ENCODE peak calls at places on chromosomes 6 and 20, in four cellular contexts. K, Y, A and L are unnamed samples.

GRCh38 chr6:75532521-75532920 is 38.9 kb upstream of the FILIP1 start:
- DNase-seq in K (no peak), Y (no peak), A (no peak), L (no peak)

GRCh38 chr6:41652876-41653641 is 14.8 kb downstream of the MDFI start:
- DNase-seq in K (no peak), Y (no peak), A (no peak), L (no peak)

GRCh38 chr6:124887872-124888580 is 74.2 kb upstream of the RNF217 start:
- DNase-seq in K (no peak), Y (no peak), A (no peak), L (no peak)

GRCh38 chr20:23260181-23260840 is 90.3 kb upstream of the NXT1 start:
- DNase-seq in K (no peak), Y (no peak), A (no peak), L (no peak)

GRCh38 chr6:119296036-119297035 is 53.2 kb downstream of the MAN1A1 start:
- DNase-seq in K (no peak), Y (no peak), A (no peak), L (no peak)

GRCh38 chr20:35603695-35604443 is 11.8 kb upstream of the SPAG4 start:
- DNase-seq in K (no peak), Y (no peak), A (no peak), L (no peak)

GRCh38 chr20:39627765-39628164 is 665.6 kb downstream of the DHX35 start:
- DNase-seq in K (no peak), Y (no peak), A (no peak), L (no peak)

GRCh38 chr20:53804920-53805894 is 211.6 kb upstream of the ZNF217 start:
- DNase-seq in K (no peak), Y (no peak), A (no peak), L (no peak)

GRCh38 chr6:115591973-115592486 is 468.7 kb downstream of the FRK start:
- DNase-seq in K (no peak), Y (no peak), A (no peak), L (no peak)

GRCh38 chr6:110481081-110481480 is 4.7 kb upstream of the SLC22A16 start:
- DNase-seq in K (no peak), Y (no peak), A (no peak), L (no peak)

GRCh38 chr6:137471951-137472350 is 22.2 kb downstream of the OLIG3 start:
- DNase-seq in K (no peak), Y (no peak), A (no peak), L (no peak)

GRCh38 chr6:162706236-162706635 is 21.3 kb downstream of the PRKN start:
- DNase-seq in K (no peak), Y (no peak), A (peak; percentile 84), L (no peak)

GRCh38 chr20:40085513-40085912 is 603.5 kb downstream of the MAFB start:
- DNase-seq in K (no peak), Y (no peak), A (no peak), L (no peak)

GRCh38 chr6:16450821-16451220 is 212.4 kb downstream of the GMPR start:
- DNase-seq in K (no peak), Y (no peak), A (no peak), L (no peak)

GRCh38 chr6:44057238-44057930 is 69.9 kb downstream of the MRPL14 start:
- DNase-seq in K (no peak), Y (no peak), A (no peak), L (no peak)

GRCh38 chr6:7891098-7891872 is 19.3 kb downstream of the TXNDC5 start:
- DNase-seq in K (no peak), Y (no peak), A (no peak), L (no peak)

GRCh38 chr20:44702776-44703175 is 12.4 kb upstream of the CCN5 start:
- DNase-seq in K (peak; percentile 19), Y (no peak), A (peak; percentile 88), L (peak; percentile 89)

GRCh38 chr6:66896415-66896814 is 1189.4 kb upstream of the EYS start:
- DNase-seq in K (no peak), Y (no peak), A (no peak), L (no peak)

GRCh38 chr6:14406616-14407343 is 289.2 kb downstream of the CD83 start:
- DNase-seq in K (no peak), Y (no peak), A (peak; percentile 33), L (no peak)

GRCh38 chr6:125910518-125910917 is 46.1 kb upstream of the HINT3 start:
- DNase-seq in K (no peak), Y (no peak), A (no peak), L (no peak)

GRCh38 chr6:42404494-42404893 is 47.2 kb downstream of the TRERF1 start:
- DNase-seq in K (no peak), Y (no peak), A (no peak), L (peak; percentile 20)

GRCh38 chr20:22962567-22963439 is 72.3 kb upstream of the SSTR4 start:
- DNase-seq in K (no peak), Y (no peak), A (no peak), L (no peak)

GRCh38 chr6:150684715-150685459 is 85.2 kb downstream of the PLEKHG1 start:
- DNase-seq in K (no peak), Y (no peak), A (peak; percentile 61), L (no peak)

GRCh38 chr6:134063966-134064445 is 11.6 kb upstream of the SLC2A12 start:
- DNase-seq in K (no peak), Y (peak; percentile 23), A (peak; percentile 44), L (peak; percentile 66)

GRCh38 chr20:41086402-41087324 is 50.7 kb upstream of the PLCG1 start:
- DNase-seq in K (no peak), Y (no peak), A (no peak), L (no peak)

GRCh38 chr6:70062010-70062409 is 195.7 kb downstream of the COL19A1 start:
- DNase-seq in K (no peak), Y (no peak), A (no peak), L (no peak)

GRCh38 chr6:107386340-107386739 is 73.0 kb downstream of the PDSS2 start:
- DNase-seq in K (no peak), Y (no peak), A (no peak), L (no peak)

GRCh38 chr6:19838442-19839236 is 1.5 kb downstream of the ID4 start:
- DNase-seq in K (no peak), Y (no peak), A (peak; percentile 25), L (no peak)

GRCh38 chr20:34190679-34191090 is 50.5 kb upstream of the ASIP start:
- DNase-seq in K (no peak), Y (no peak), A (peak; percentile 55), L (peak; percentile 78)

GRCh38 chr6:25342784-25343183 is 63.6 kb downstream of the CARMIL1 start:
- DNase-seq in K (no peak), Y (no peak), A (no peak), L (peak; percentile 32)

GRCh38 chr6:25340421-25340820 is 61.2 kb downstream of the CARMIL1 start:
- DNase-seq in K (no peak), Y (no peak), A (no peak), L (no peak)

GRCh38 chr6:25340854-25341552 is 61.8 kb downstream of the CARMIL1 start:
- DNase-seq in K (no peak), Y (no peak), A (no peak), L (no peak)

GRCh38 chr6:25343984-25344383 is 64.8 kb downstream of the CARMIL1 start:
- DNase-seq in K (no peak), Y (no peak), A (no peak), L (no peak)

DNA sequence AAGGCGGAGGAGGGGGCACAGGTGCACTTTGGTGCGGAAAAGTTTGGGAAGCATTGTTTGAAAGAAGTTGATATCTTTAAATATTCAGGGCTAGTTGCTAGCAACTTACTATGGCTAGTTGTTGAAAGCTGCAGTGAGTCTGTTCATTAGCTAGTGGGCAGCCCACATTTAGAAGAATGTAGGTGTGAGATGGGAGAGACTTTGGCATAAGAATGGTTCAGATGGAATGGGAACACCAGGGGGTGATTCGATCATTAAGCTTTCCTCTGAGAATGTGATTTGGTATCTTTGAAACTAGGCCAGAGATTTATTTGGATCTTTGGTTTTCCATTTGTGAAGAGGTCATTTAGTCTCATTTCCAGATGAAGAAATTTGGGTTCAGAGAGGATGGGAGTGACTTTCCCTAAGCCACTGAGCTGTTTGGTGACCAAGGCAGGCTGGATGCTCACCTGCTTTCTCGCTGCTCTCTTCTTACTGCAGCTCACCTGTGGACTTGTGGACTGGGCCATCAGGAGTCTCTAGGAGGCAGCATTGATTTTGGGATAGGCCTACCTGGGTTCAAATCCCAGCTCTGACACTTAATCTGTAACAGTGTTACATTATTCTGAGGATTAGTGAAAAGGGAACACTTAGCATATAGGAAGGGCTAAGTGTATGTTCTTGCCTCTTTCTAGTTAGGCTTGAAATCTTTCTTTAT is 62.9 kb downstream of the CARMIL1 start:
- DNase-seq in K (no peak), Y (no peak), A (no peak), L (no peak)
- TF ChIP-seq CTCF in K (no peak), Y (no peak), A (no peak), L (no peak)

GRCh38 chr6:30462482-30462881 is 26.8 kb upstream of the HLA-E start:
- DNase-seq in K (no peak), Y (no peak), A (no peak), L (no peak)
- TF ChIP-seq CTCF in K (no peak), Y (no peak), A (no peak), L (no peak)

GRCh38 chr20:18001131-18001921 is 32.5 kb downstream of the MGME1 start:
- DNase-seq in K (no peak), Y (no peak), A (peak; percentile 21), L (peak; percentile 46)
- TF ChIP-seq CTCF in K (no peak), Y (no peak), A (no peak), L (no peak)

GRCh38 chr20:11492846-11493245 is 424.8 kb upstream of the BTBD3 start:
- DNase-seq in K (no peak), Y (no peak), A (no peak), L (no peak)

GRCh38 chr20:11502051-11502450 is 415.6 kb upstream of the BTBD3 start:
- DNase-seq in K (no peak), Y (peak; percentile 14), A (no peak), L (no peak)

GRCh38 chr20:11499235-11499634 is 418.5 kb upstream of the BTBD3 start:
- DNase-seq in K (no peak), Y (no peak), A (no peak), L (no peak)

GRCh38 chr20:11496382-11496781 is 421.3 kb upstream of the BTBD3 start:
- DNase-seq in K (no peak), Y (no peak), A (no peak), L (no peak)

GRCh38 chr20:11497543-11497942 is 420.1 kb upstream of the BTBD3 start:
- DNase-seq in K (no peak), Y (no peak), A (no peak), L (no peak)
- TF ChIP-seq CTCF in K (no peak), Y (no peak), A (no peak), L (no peak)

DNA sequence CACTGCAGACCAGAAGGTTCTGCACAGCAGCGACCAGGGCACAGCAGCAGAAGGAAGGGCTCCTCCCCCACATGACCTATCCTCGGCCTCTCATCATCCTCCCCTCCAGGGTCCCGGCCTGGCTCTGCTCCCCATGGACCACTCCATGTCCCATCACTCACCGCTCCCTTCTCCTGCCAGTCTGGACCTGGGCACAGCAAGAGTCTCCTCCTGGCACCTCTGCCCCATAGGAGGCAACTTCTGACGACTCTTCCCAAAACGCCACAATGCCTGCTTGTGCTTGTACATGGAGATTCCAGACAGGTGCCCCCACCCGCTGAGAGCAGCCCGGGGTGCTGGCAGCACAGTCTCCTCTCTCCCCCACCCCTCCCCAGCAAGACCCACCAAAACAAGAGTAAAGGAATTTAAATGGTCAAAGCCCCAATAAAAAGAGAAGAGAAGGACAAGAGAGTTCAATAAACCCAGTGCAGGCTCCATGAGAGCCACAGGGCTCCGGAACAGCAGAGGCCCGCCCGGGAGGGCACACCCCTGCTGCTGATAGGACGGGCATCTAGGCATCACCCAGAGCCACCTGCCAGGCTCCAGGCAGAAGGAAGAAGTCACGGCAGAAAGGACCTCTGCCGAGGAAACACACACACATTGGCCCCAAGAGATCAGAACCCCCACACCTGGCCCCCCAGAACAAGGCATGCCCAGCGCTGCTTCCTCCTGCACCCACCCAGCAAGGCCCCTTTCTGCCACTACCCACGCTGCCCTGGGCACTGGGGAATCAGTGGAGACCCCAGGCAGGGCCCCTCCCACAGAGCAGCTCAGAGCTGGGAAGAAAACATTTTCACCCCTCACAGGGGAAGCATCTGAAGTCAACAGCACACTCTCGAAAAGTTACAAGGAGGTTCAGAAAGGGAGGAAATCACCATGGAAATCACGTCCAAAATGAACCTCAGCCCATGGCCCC is 15.2 kb downstream of the TAF4 start:
- DNase-seq in K (no peak), Y (no peak), A (no peak), L (no peak)
- TF ChIP-seq CTCF in K (no peak), Y (no peak), A (no peak), L (no peak)